ENCODE peak calls at places on chromosome 20, in four cellular contexts. E is CD4-positive, alpha-beta T cell; Q is ovary; A is heart right ventricle. X is an unnamed sample.

GRCh38 chr20:4150095-4150492 is 134.7 kb upstream of the RNF24 start:
- DNase-seq in E (no peak), Q (no peak), A (no peak), X (no peak)

GRCh38 chr20:625360-625932 is 15.3 kb upstream of the TCF15 start:
- DNase-seq in E (no peak), Q (no peak), A (no peak), X (no peak)

GRCh38 chr20:884983-885952 is 30.9 kb downstream of the ANGPT4 start:
- DNase-seq in E (no peak), Q (peak), A (peak), X (no peak)

GRCh38 chr20:33830371-33830770 is 19.2 kb downstream of the CHMP4B start:
- DNase-seq in E (no peak), Q (no peak), A (no peak), X (no peak)

GRCh38 chr20:58715709-58716475 is 23.3 kb downstream of the NPEPL1 start:
- DNase-seq in E (no peak), Q (no peak), A (no peak), X (no peak)

GRCh38 chr20:24992420-24993205 is at the start of gene APMAP:
- DNase-seq in E (peak), Q (peak), A (peak), X (peak)

GRCh38 chr20:20065366-20065765 is 13.0 kb downstream of the CFAP61 start:
- DNase-seq in E (no peak), Q (no peak), A (no peak), X (no peak)

GRCh38 chr20:10131612-10132345 is 86.9 kb upstream of the SNAP25 start:
- DNase-seq in E (no peak), Q (peak), A (peak), X (no peak)

DNA sequence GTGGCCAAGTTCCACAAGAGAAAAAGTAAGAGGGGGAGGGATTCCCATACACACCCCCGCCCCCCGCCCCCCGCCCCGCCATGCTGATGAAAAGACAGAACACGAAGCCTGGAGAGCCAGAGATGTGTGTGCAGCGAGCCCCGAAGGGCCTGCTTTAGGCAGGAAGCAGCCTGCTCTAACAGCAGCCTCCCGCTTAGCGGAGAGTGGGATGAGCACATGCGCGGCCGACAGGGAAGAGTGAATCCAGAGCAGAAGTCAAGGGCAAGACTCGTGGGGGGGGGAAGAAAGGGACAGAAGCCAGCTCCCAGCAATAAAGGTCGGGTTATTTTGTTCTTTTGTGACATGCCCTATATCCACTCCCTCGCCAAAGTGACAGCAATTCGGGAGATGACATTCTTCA is 67.2 kb upstream of the PTGIS start:
- DNase-seq in E (no peak), Q (peak), A (peak), X (no peak)
- H3K27ac ChIP-seq in E (no peak), Q (peak), A (peak), X (no peak)

DNA sequence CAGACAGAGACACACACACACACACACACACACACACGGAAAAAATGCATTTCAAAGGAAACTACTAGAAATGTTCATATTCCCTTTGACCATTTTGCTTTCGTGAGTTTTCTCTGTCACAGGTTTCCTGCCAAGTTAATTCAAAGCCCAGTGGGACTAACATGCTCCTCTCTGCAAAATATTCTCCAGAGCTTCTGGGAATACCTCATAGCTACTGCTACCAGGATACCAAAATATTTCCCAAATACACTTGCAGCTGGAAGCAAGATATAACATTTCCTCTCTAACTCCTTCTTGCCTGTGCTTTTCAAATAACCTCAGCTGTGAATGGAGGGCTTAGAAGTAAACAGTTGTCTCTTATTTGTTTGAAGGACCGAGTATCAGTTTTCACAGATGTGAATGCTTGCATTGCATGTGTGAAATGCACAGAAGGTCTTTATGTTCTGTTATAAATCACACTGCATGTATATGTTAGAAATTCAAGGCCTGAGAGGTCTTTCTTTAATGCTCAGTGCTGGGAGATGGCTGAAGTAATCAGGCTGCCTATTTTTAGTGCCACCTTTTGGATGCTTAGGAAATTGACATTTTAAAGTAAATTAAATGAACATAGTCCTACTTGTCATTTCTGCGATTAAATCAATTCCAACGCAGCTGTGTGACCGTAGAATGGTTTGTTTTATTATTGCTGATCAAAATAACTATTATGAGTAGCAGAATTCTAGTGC is 8.7 kb upstream of the FAM209A start:
- DNase-seq in E (no peak), Q (no peak), A (no peak), X (no peak)
- TF ChIP-seq CTCF in E (peak), Q (no peak), A (no peak), X (peak)

DNA sequence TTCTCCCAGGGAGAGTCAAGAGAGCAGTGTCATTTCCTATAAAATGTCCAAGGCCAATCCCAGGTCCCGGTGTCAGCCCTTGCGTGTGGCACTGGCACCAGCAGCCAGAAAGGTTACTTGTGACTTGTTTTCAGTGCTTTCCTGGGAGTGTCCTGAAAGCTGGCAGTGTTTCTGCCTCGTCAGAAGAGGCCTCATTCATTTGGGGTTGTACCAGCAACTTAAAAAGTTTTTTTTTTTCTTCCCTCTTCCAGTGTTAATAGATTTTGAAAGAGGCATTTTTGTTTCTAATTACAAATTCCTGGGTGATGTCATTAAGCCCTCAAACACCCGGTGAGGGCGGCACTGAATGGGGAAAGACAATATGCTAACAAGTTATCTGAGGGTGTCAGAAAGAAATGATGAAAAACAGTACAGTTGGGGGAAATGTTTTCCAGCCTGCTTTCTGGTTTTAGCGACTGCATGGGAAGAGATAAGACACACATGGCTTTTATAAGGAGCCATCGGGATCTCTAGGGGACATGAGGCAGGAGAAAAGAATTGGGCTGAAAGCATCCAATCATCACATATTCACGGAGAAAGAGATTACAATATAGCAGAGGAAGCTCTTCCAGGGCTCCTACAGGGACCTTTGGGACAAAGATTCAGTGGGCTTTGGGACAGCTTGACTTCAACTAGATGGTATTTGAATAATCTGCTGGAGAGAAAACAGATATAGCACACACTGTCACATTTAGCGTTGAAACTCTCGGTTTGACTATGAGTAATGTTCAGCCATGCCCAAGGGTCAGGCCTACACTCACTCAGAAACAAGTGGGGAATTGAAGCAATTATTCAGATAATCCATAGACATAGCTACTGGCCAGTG is 153.0 kb downstream of the BCAS1 start:
- DNase-seq in E (no peak), Q (peak), A (peak), X (no peak)
- H3K27ac ChIP-seq in E (no peak), Q (peak), A (peak), X (peak)

DNA sequence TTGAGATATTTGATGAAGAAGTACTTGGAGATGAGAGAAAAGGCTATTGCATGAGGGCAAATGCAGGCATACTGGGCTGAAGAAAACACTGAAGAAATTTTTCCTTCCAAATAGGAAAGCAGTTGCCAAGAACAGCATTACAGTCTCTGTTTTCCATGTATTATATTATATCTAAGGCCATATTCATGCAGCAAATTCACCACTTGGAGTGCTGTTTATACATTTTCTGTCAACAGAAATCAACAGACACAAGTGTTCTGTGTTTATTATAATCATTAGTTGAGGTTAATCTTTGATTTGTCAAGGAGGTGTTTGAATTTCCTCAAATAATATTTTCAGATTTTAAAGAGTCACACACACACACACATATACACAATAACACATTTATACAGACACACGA is 268.8 kb upstream of the PLCB4 start:
- DNase-seq in E (no peak), Q (no peak), A (no peak), X (no peak)
- TF ChIP-seq CTCF in E (no peak), Q (no peak), A (no peak), X (peak)

GRCh38 chr20:48722737-48723191 is 105.0 kb downstream of the PREX1 start:
- DNase-seq in E (no peak), Q (no peak), A (no peak), X (no peak)
- H3K27ac ChIP-seq in E (no peak), Q (no peak), A (peak), X (no peak)

GRCh38 chr20:18005990-18006364 is 37.2 kb downstream of the MGME1 start:
- DNase-seq in E (no peak), Q (no peak), A (no peak), X (no peak)

GRCh38 chr20:18007534-18008292 is 38.9 kb downstream of the MGME1 start:
- DNase-seq in E (no peak), Q (peak), A (peak), X (no peak)

GRCh38 chr20:18005170-18005989 is 36.6 kb downstream of the MGME1 start:
- DNase-seq in E (no peak), Q (no peak), A (no peak), X (peak)

GRCh38 chr20:18004389-18005031 is 35.7 kb downstream of the MGME1 start:
- DNase-seq in E (no peak), Q (no peak), A (no peak), X (no peak)

DNA sequence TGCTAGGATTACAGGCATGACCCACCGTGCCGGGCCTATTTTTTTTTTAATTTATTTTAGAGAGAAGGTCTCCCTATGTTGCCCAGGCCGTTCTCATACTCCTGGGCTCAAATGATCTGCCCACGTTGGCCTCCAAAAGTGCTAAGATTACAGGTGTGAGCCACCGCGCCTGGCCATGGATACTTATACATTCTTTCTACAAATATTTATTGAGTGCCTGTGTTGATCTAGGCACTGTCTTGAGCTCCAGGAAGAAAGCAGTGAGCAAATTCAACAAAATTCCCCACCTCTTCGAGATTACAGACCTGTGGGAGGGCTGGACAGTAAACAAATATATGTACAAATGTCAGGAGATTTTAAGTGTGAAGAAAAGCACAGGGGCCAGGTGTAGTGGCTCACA is 37.9 kb downstream of the MGME1 start:
- DNase-seq in E (no peak), Q (no peak), A (no peak), X (no peak)
- TF ChIP-seq CTCF in E (no peak), Q (no peak), A (no peak), X (no peak)

GRCh38 chr20:54690323-54690722 is 214.9 kb downstream of the DOK5 start:
- DNase-seq in E (no peak), Q (no peak), A (no peak), X (no peak)
- H3K27ac ChIP-seq in E (no peak), Q (no peak), A (no peak), X (no peak)

GRCh38 chr20:45305262-45305661 is 1.4 kb upstream of the RBPJL start:
- DNase-seq in E (no peak), Q (no peak), A (no peak), X (no peak)
- TF ChIP-seq CTCF in E (no peak), Q (no peak), A (no peak), X (no peak)

GRCh38 chr20:8390500-8390899 is 258.4 kb downstream of the PLCB1 start:
- DNase-seq in E (no peak), Q (no peak), A (no peak), X (no peak)

GRCh38 chr20:8388146-8388545 is 256.1 kb downstream of the PLCB1 start:
- DNase-seq in E (no peak), Q (no peak), A (no peak), X (no peak)

GRCh38 chr20:8386991-8387390 is 254.9 kb downstream of the PLCB1 start:
- DNase-seq in E (no peak), Q (no peak), A (no peak), X (no peak)

GRCh38 chr20:8388707-8389106 is 256.6 kb downstream of the PLCB1 start:
- DNase-seq in E (no peak), Q (no peak), A (no peak), X (no peak)

DNA sequence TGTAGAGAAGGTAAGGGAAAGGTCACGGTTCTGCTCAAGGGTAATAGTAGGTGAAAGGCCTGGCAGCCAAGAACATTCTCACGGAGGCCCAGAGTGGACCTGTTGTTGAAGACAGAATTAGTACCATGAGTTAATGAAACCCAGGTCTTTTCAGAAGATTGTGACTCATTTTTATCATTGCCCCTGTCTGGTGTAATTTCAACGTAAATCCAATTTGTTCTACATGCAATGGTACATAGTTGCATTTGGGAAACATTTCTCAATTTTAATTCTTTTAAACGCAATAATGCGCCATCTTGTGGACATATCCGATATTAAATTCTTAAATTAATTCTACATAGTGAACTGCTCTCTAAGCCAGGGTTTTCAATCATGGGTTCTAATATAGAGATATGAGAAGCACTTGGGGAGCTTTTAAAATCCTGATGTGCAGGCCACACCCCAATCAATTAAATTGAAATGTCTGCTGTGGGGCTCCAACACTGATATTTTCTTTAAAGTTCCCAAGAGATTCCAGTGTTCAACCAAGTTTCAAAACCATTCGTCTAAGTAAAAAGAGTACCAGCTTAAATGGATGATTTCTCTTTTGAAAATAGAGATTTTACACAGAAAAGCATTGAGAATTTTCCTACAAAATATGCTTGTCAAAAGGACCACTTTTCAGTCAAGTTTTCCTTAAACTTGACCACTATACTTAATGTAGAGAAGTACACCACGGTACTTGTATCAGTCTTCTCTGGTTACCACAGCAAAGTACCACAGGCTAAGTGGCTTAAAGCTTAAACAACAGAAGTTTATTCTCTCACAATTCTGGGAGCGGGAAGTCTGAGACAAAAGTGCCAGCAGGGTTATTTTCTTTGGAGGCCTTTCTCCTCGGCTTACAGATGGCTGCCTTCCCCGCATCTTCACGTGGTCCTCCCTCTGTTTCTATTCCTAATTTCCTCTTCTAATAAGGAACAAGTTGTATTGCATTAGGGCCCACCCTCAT is 257.6 kb downstream of the PLCB1 start:
- DNase-seq in E (no peak), Q (no peak), A (no peak), X (peak)
- H3K27ac ChIP-seq in E (no peak), Q (no peak), A (peak), X (no peak)

GRCh38 chr20:12207875-12208274 is 290.2 kb downstream of the BTBD3 start:
- DNase-seq in E (no peak), Q (no peak), A (no peak), X (peak)
- TF ChIP-seq CTCF in E (no peak), Q (no peak), A (peak), X (peak)

X was measured in RWPE1.